ENCODE peak calls at places on chromosomes 12 and 14, in seven cellular contexts. A is progenitor cell of endocrine pancreas; X is nephron progenitor cell; D is midbrain; C is NCI-H460; I is amniotic stem cell; S is activated CD8-positive, alpha-beta memory T cell treated with anti-CD3 and anti-CD28 coated beads, Interleukin-2, amount 50 U/mL, for 48 hours. B is an unnamed sample.

GRCh38 chr12:42588308-42588836 is 1.2 kb downstream of the PRICKLE1 start:
- DNase-seq in A (no peak), X (peak; percentile 20), D (no peak), C (no peak), I (no peak), S (no peak), B (no peak)

GRCh38 chr12:52920937-52921336 is 16.1 kb upstream of the KRT8 start:
- DNase-seq in A (no peak), X (no peak), D (no peak), C (no peak), I (no peak), S (no peak), B (no peak)

GRCh38 chr12:5927732-5928516 is 17.1 kb downstream of the ANO2 start:
- DNase-seq in A (no peak), X (no peak), D (no peak), C (no peak), I (no peak), S (no peak), B (no peak)

GRCh38 chr12:127293507-127294310 is 973.3 kb upstream of the TMEM132C start:
- DNase-seq in A (peak; percentile 34), X (peak; percentile 76), D (peak; percentile 28), C (peak; percentile 3), I (peak; percentile 44), S (peak; percentile 75), B (no peak)

GRCh38 chr14:80956105-80956504 is 684 bp downstream of the TSHR start:
- DNase-seq in A (no peak), X (no peak), D (no peak), C (no peak), I (no peak), S (no peak), B (no peak)

GRCh38 chr12:47282206-47282605 is 202.4 kb upstream of the AMIGO2 start:
- DNase-seq in A (no peak), X (no peak), D (no peak), C (no peak), I (no peak), S (no peak), B (no peak)

GRCh38 chr12:118608770-118609344 is 232.5 kb downstream of the SUDS3 start:
- DNase-seq in A (no peak), X (no peak), D (no peak), C (no peak), I (no peak), S (no peak), B (no peak)

GRCh38 chr12:22443379-22444316 is 100.7 kb downstream of the C2CD5 start:
- DNase-seq in A (peak; percentile 66), X (peak; percentile 60), D (peak; percentile 81), C (peak; percentile 66), I (peak; percentile 45), S (peak; percentile 69), B (peak; percentile 51)

GRCh38 chr12:50039151-50039835 is 14.0 kb upstream of the RACGAP1 start:
- DNase-seq in A (peak; percentile 88), X (peak; percentile 95), D (peak; percentile 86), C (peak; percentile 69), I (peak; percentile 40), S (peak; percentile 100), B (no peak)

GRCh38 chr12:110282343-110282860 is 1.4 kb downstream of the ATP2A2 start:
- DNase-seq in A (no peak), X (no peak), D (no peak), C (no peak), I (no peak), S (no peak), B (no peak)

GRCh38 chr12:18135086-18135485 is 45.1 kb upstream of the RERGL start:
- DNase-seq in A (no peak), X (no peak), D (no peak), C (no peak), I (no peak), S (no peak), B (no peak)

GRCh38 chr12:123085730-123086487 is 65.0 kb downstream of the PITPNM2 start:
- DNase-seq in A (no peak), X (no peak), D (no peak), C (peak; percentile 87), I (no peak), S (no peak), B (peak; percentile 35)

GRCh38 chr14:103065861-103066260 is 8.5 kb upstream of the CDC42BPB start:
- DNase-seq in A (no peak), X (no peak), D (no peak), C (no peak), I (no peak), S (no peak), B (no peak)

GRCh38 chr12:91590991-91591987 is 408.7 kb upstream of the DCN start:
- DNase-seq in A (no peak), X (no peak), D (no peak), C (no peak), I (no peak), S (no peak), B (no peak)

GRCh38 chr12:121580959-121581680 is at the start of gene KDM2B:
- DNase-seq in A (no peak), X (peak; percentile 25), D (peak; percentile 66), C (no peak), I (no peak), S (no peak), B (no peak)

GRCh38 chr12:111754671-111755070 is 12.1 kb upstream of the ALDH2 start:
- DNase-seq in A (no peak), X (no peak), D (no peak), C (no peak), I (no peak), S (no peak), B (no peak)

GRCh38 chr12:23230899-23231298 is 605.9 kb downstream of the ETNK1 start:
- DNase-seq in A (no peak), X (no peak), D (no peak), C (no peak), I (no peak), S (no peak), B (no peak)

GRCh38 chr14:88323520-88324199 is 591 bp upstream of the KCNK10 start:
- DNase-seq in A (peak; percentile 41), X (peak; percentile 87), D (no peak), C (peak; percentile 4), I (no peak), S (peak; percentile 56), B (no peak)

GRCh38 chr12:93904124-93904523 is 226.9 kb downstream of the CRADD start:
- DNase-seq in A (no peak), X (no peak), D (no peak), C (no peak), I (no peak), S (no peak), B (no peak)

GRCh38 chr12:54940695-54941315 is 43.8 kb downstream of the TESPA1 start:
- DNase-seq in A (no peak), X (no peak), D (no peak), C (no peak), I (no peak), S (no peak), B (no peak)

GRCh38 chr14:71319646-71320045 is 412.4 kb downstream of the PCNX1 start:
- DNase-seq in A (no peak), X (peak; percentile 4), D (peak; percentile 60), C (no peak), I (no peak), S (no peak), B (no peak)

GRCh38 chr12:110762891-110763290 is 20.2 kb upstream of the PPP1CC start:
- DNase-seq in A (no peak), X (no peak), D (no peak), C (no peak), I (no peak), S (no peak), B (no peak)

GRCh38 chr12:30779578-30779977 is 24.8 kb upstream of the CAPRIN2 start:
- DNase-seq in A (no peak), X (no peak), D (no peak), C (no peak), I (no peak), S (no peak), B (no peak)

GRCh38 chr12:94707892-94708291 is 57.5 kb upstream of the TMCC3 start:
- DNase-seq in A (no peak), X (no peak), D (no peak), C (no peak), I (no peak), S (no peak), B (no peak)

GRCh38 chr14:104445832-104446381 is 133.7 kb upstream of the C14orf180 start:
- DNase-seq in A (no peak), X (no peak), D (no peak), C (no peak), I (no peak), S (peak; percentile 23), B (no peak)

GRCh38 chr12:122979908-122980191 is 631 bp upstream of the ARL6IP4 start:
- DNase-seq in A (no peak), X (no peak), D (no peak), C (no peak), I (no peak), S (no peak), B (no peak)

GRCh38 chr14:105468621-105469241 is 5.9 kb upstream of the CRIP2 start:
- DNase-seq in A (no peak), X (no peak), D (peak; percentile 58), C (no peak), I (no peak), S (no peak), B (no peak)

GRCh38 chr12:41242613-41243012 is 54.5 kb downstream of the PDZRN4 start:
- DNase-seq in A (no peak), X (no peak), D (no peak), C (no peak), I (no peak), S (no peak), B (no peak)

GRCh38 chr12:109679716-109680520 is 33.7 kb upstream of the FAM222A start:
- DNase-seq in A (no peak), X (peak; percentile 64), D (no peak), C (no peak), I (no peak), S (no peak), B (no peak)

GRCh38 chr12:111607239-111607638 is 8.1 kb upstream of the ATXN2 start:
- DNase-seq in A (no peak), X (no peak), D (no peak), C (no peak), I (no peak), S (no peak), B (no peak)

GRCh38 chr14:53999061-53999488 is 42.5 kb upstream of the BMP4 start:
- DNase-seq in A (no peak), X (no peak), D (no peak), C (no peak), I (peak; percentile 8), S (no peak), B (peak; percentile 89)

GRCh38 chr14:22099942-22100763 is 426.5 kb upstream of the OR4E1 start:
- DNase-seq in A (peak; percentile 38), X (peak; percentile 56), D (peak; percentile 71), C (peak; percentile 77), I (no peak), S (no peak), B (peak; percentile 14)

GRCh38 chr14:89617471-89618291 is 200.6 kb upstream of the FOXN3 start:
- DNase-seq in A (no peak), X (peak; percentile 14), D (peak; percentile 66), C (no peak), I (peak; percentile 35), S (peak; percentile 75), B (no peak)

GRCh38 chr14:71266994-71267636 is 359.9 kb downstream of the PCNX1 start:
- DNase-seq in A (no peak), X (no peak), D (no peak), C (no peak), I (no peak), S (no peak), B (no peak)

GRCh38 chr12:109827566-109828550 is 5.3 kb downstream of the TRPV4 start:
- DNase-seq in A (no peak), X (no peak), D (no peak), C (no peak), I (no peak), S (no peak), B (no peak)